ENCODE peak calls at places on chromosomes 13 and 19, in seven cellular contexts. One of them, this sample, is unnamed.

GRCh38 chr19:14502334-14503092 is 6.6 kb upstream of the GIPC1 start:
- DNase-seq in PC-9: peak; percentile 95
- DNase-seq in IMR-90: no peak
- DNase-seq in mammary epithelial cell: no peak
- DNase-seq in fibroblast of lung: no peak
- DNase-seq in endothelial cell of umbilical vein: no peak
- DNase-seq in OCI-LY7: no peak
- DNase-seq in this sample: no peak

GRCh38 chr19:5680437-5681368 is at the start of the genes HSD11B1L and MICOS13:
- DNase-seq in PC-9: peak; percentile 90
- DNase-seq in IMR-90: peak; percentile 98
- DNase-seq in mammary epithelial cell: peak; percentile 98
- DNase-seq in fibroblast of lung: peak; percentile 98
- DNase-seq in endothelial cell of umbilical vein: peak; percentile 99
- DNase-seq in OCI-LY7: peak; percentile 99
- DNase-seq in this sample: peak; percentile 92

GRCh38 chr13:46100191-46100877 is 4.5 kb downstream of the CPB2 start:
- DNase-seq in PC-9: no peak
- DNase-seq in IMR-90: no peak
- DNase-seq in mammary epithelial cell: no peak
- DNase-seq in fibroblast of lung: peak; percentile 3
- DNase-seq in endothelial cell of umbilical vein: no peak
- DNase-seq in OCI-LY7: peak; percentile 2
- DNase-seq in this sample: no peak

GRCh38 chr19:16161848-16162247 is 11.5 kb downstream of the CIB3 start:
- DNase-seq in PC-9: peak; percentile 98
- DNase-seq in IMR-90: peak; percentile 85
- DNase-seq in mammary epithelial cell: peak; percentile 96
- DNase-seq in fibroblast of lung: peak; percentile 77
- DNase-seq in endothelial cell of umbilical vein: peak; percentile 38
- DNase-seq in OCI-LY7: no peak
- DNase-seq in this sample: peak; percentile 56

GRCh38 chr13:30569901-30570576 is 47.7 kb upstream of the USPL1 start:
- DNase-seq in PC-9: peak; percentile 85
- DNase-seq in IMR-90: peak; percentile 99
- DNase-seq in mammary epithelial cell: peak; percentile 96
- DNase-seq in fibroblast of lung: peak; percentile 99
- DNase-seq in endothelial cell of umbilical vein: no peak
- DNase-seq in OCI-LY7: no peak
- DNase-seq in this sample: peak; percentile 85

GRCh38 chr19:10662384-10663251 is 8.5 kb downstream of the ILF3 start:
- DNase-seq in PC-9: no peak
- DNase-seq in IMR-90: peak; percentile 37
- DNase-seq in mammary epithelial cell: no peak
- DNase-seq in fibroblast of lung: peak; percentile 81
- DNase-seq in endothelial cell of umbilical vein: no peak
- DNase-seq in OCI-LY7: peak; percentile 69
- DNase-seq in this sample: no peak

GRCh38 chr13:69331245-69331644 is 776.4 kb upstream of the ATXN8OS start:
- DNase-seq in PC-9: no peak
- DNase-seq in IMR-90: no peak
- DNase-seq in mammary epithelial cell: no peak
- DNase-seq in fibroblast of lung: peak; percentile 14
- DNase-seq in endothelial cell of umbilical vein: no peak
- DNase-seq in OCI-LY7: no peak
- DNase-seq in this sample: no peak

GRCh38 chr13:71877280-71877653 is 10.3 kb upstream of the DACH1 start:
- DNase-seq in PC-9: no peak
- DNase-seq in IMR-90: no peak
- DNase-seq in mammary epithelial cell: no peak
- DNase-seq in fibroblast of lung: peak; percentile 8
- DNase-seq in endothelial cell of umbilical vein: no peak
- DNase-seq in OCI-LY7: no peak
- DNase-seq in this sample: no peak

GRCh38 chr19:16134510-16134909 is 9.0 kb upstream of the HSH2D start:
- DNase-seq in PC-9: no peak
- DNase-seq in IMR-90: no peak
- DNase-seq in mammary epithelial cell: no peak
- DNase-seq in fibroblast of lung: no peak
- DNase-seq in endothelial cell of umbilical vein: no peak
- DNase-seq in OCI-LY7: no peak
- DNase-seq in this sample: no peak

GRCh38 chr19:46378268-46378667 is 31.4 kb downstream of the PPP5C start:
- DNase-seq in PC-9: no peak
- DNase-seq in IMR-90: peak; percentile 81
- DNase-seq in mammary epithelial cell: no peak
- DNase-seq in fibroblast of lung: peak; percentile 78
- DNase-seq in endothelial cell of umbilical vein: peak; percentile 36
- DNase-seq in OCI-LY7: no peak
- DNase-seq in this sample: no peak

GRCh38 chr19:6925801-6926751 is 38.7 kb downstream of the ADGRE1 start:
- DNase-seq in PC-9: no peak
- DNase-seq in IMR-90: no peak
- DNase-seq in mammary epithelial cell: peak; percentile 6
- DNase-seq in fibroblast of lung: no peak
- DNase-seq in endothelial cell of umbilical vein: no peak
- DNase-seq in OCI-LY7: no peak
- DNase-seq in this sample: no peak

GRCh38 chr19:8321067-8321759 is at the start of the genes NDUFA7 and RPS28:
- DNase-seq in PC-9: peak; percentile 88
- DNase-seq in IMR-90: peak; percentile 94
- DNase-seq in mammary epithelial cell: peak; percentile 91
- DNase-seq in fibroblast of lung: peak; percentile 88
- DNase-seq in endothelial cell of umbilical vein: peak; percentile 97
- DNase-seq in OCI-LY7: peak; percentile 98
- DNase-seq in this sample: peak; percentile 84

GRCh38 chr13:45413826-45414312 is 4.3 kb downstream of the SLC25A30 start:
- DNase-seq in PC-9: no peak
- DNase-seq in IMR-90: no peak
- DNase-seq in mammary epithelial cell: no peak
- DNase-seq in fibroblast of lung: peak; percentile 12
- DNase-seq in endothelial cell of umbilical vein: peak; percentile 59
- DNase-seq in OCI-LY7: no peak
- DNase-seq in this sample: no peak

GRCh38 chr13:94646904-94647303 is 45.2 kb downstream of the GPR180 start:
- DNase-seq in PC-9: no peak
- DNase-seq in IMR-90: no peak
- DNase-seq in mammary epithelial cell: no peak
- DNase-seq in fibroblast of lung: no peak
- DNase-seq in endothelial cell of umbilical vein: no peak
- DNase-seq in OCI-LY7: no peak
- DNase-seq in this sample: no peak

GRCh38 chr13:70484931-70485330 is 376.7 kb upstream of the KLHL1 start:
- DNase-seq in PC-9: no peak
- DNase-seq in IMR-90: no peak
- DNase-seq in mammary epithelial cell: no peak
- DNase-seq in fibroblast of lung: no peak
- DNase-seq in endothelial cell of umbilical vein: no peak
- DNase-seq in OCI-LY7: no peak
- DNase-seq in this sample: no peak

GRCh38 chr13:64428196-64428595 is 2801.9 kb downstream of the PCDH9 start:
- DNase-seq in PC-9: no peak
- DNase-seq in IMR-90: peak; percentile 76
- DNase-seq in mammary epithelial cell: no peak
- DNase-seq in fibroblast of lung: peak; percentile 6
- DNase-seq in endothelial cell of umbilical vein: no peak
- DNase-seq in OCI-LY7: no peak
- DNase-seq in this sample: no peak
- H2AFZ ChIP-seq in PC-9: no peak overlapping the region
- H2AFZ ChIP-seq in IMR-90: no peak overlapping the region
- H2AFZ ChIP-seq in mammary epithelial cell: no peak overlapping the region
- H2AFZ ChIP-seq in fibroblast of lung: no peak overlapping the region
- H2AFZ ChIP-seq in endothelial cell of umbilical vein: no peak overlapping the region
- H2AFZ ChIP-seq in OCI-LY7: no peak overlapping the region
- H2AFZ ChIP-seq in this sample: no peak overlapping the region

DNA sequence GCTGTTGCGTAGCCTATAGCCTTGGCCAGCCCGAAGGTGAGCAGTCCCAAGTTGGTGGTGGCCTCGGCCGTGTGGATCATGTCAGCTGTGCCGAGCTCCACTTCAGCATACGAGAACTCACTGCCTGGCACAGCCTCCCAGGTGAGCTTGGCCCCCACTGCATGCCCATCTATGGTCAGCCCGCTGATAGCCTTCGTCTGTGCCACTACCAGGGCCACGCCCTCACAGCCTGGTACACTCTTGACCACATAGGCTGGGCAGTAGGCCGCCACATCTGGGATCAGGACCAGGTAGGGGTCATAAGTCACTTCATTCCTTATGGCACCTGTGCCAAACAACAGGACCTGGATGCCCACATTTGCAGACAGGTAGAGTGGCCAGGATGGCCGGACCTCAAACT is 7.4 kb downstream of the FCGBP start:
- DNase-seq in PC-9: no peak
- DNase-seq in IMR-90: no peak
- DNase-seq in mammary epithelial cell: no peak
- DNase-seq in fibroblast of lung: no peak
- DNase-seq in endothelial cell of umbilical vein: no peak
- DNase-seq in OCI-LY7: no peak
- DNase-seq in this sample: no peak
- H3K4me1 ChIP-seq in PC-9: peaks cover 9% of the 10 kb centered on the region
- H3K4me1 ChIP-seq in IMR-90: no peaks in the 10 kb centered on the region
- H3K4me1 ChIP-seq in mammary epithelial cell: no peaks in the 10 kb centered on the region
- H3K4me1 ChIP-seq in fibroblast of lung: no peaks in the 10 kb centered on the region
- H3K4me1 ChIP-seq in endothelial cell of umbilical vein: no peaks in the 10 kb centered on the region
- H3K4me1 ChIP-seq in OCI-LY7: no peaks in the 10 kb centered on the region
- H3K4me1 ChIP-seq in this sample: no peaks in the 10 kb centered on the region

GRCh38 chr19:2428756-2429711 is 1.6 kb upstream of the TIMM13 start:
- DNase-seq in PC-9: no peak
- DNase-seq in IMR-90: no peak
- DNase-seq in mammary epithelial cell: no peak
- DNase-seq in fibroblast of lung: no peak
- DNase-seq in endothelial cell of umbilical vein: no peak
- DNase-seq in OCI-LY7: no peak
- DNase-seq in this sample: no peak
- H3K4me3 ChIP-seq in PC-9: no peak overlapping the region
- H3K4me3 ChIP-seq in IMR-90: no peak overlapping the region
- H3K4me3 ChIP-seq in mammary epithelial cell: no peak overlapping the region
- H3K4me3 ChIP-seq in fibroblast of lung: no peak overlapping the region
- H3K4me3 ChIP-seq in endothelial cell of umbilical vein: no peak overlapping the region
- H3K4me3 ChIP-seq in OCI-LY7: no peak overlapping the region
- H3K4me3 ChIP-seq in this sample: no peak overlapping the region

DNA sequence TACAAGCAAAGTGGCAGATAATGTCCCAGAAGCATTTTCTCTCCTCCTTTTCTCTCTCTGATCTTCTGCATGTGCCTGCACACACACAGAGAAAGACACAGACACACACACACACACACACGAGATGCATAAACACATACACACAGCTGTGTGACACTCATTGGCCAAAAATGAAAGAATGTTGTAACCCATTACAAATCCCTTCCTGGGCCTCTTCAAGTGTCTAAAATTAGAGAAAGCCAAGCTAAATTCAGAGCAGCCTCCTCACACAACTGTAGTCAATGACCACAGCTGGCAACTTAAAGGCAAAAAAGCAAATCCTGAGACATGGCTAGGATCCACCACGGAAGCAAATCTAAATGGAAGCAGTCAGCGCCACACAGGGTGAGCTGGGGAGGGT is 620.8 kb downstream of the EFNB2 start:
- DNase-seq in PC-9: no peak
- DNase-seq in IMR-90: peak; percentile 95
- DNase-seq in mammary epithelial cell: peak; percentile 11
- DNase-seq in fibroblast of lung: peak; percentile 84
- DNase-seq in endothelial cell of umbilical vein: no peak
- DNase-seq in OCI-LY7: no peak
- DNase-seq in this sample: no peak
- H2AFZ ChIP-seq in PC-9: no peak overlapping the region
- H2AFZ ChIP-seq in IMR-90: peak overlapping the region; percentile 81
- H2AFZ ChIP-seq in mammary epithelial cell: peak overlapping the region; percentile 42
- H2AFZ ChIP-seq in fibroblast of lung: peak overlapping the region; percentile 41
- H2AFZ ChIP-seq in endothelial cell of umbilical vein: no peak overlapping the region
- H2AFZ ChIP-seq in OCI-LY7: no peak overlapping the region
- H2AFZ ChIP-seq in this sample: no peak overlapping the region